ENCODE peak calls at places on chromosomes 13 and 19, in five cellular contexts. Z, P, K, F and E are unnamed samples.

GRCh38 chr19:53467138-53467502 is 413 bp upstream of the ZNF813 start:
- ATAC-seq in Z (no peak), P (peak; percentile 44), K (peak; percentile 66), F (peak; percentile 46), E (peak; percentile 37)

GRCh38 chr13:112782433-112783010 is 92.7 kb downstream of the ATP11A start:
- ATAC-seq in Z (no peak), P (peak; percentile 45), K (no peak), F (no peak), E (no peak)

GRCh38 chr13:113996081-113996911 is 22.4 kb upstream of the C13orf46 start:
- ATAC-seq in Z (no peak), P (no peak), K (peak; percentile 18), F (peak; percentile 21), E (no peak)

GRCh38 chr13:40452038-40452666 is 214.3 kb downstream of the FOXO1 start:
- ATAC-seq in Z (no peak), P (peak; percentile 80), K (no peak), F (peak; percentile 32), E (no peak)

GRCh38 chr13:111007209-111007608 is 92.3 kb upstream of the ANKRD10 start:
- ATAC-seq in Z (peak; percentile 70), P (no peak), K (no peak), F (peak; percentile 21), E (no peak)

GRCh38 chr13:32726374-32727037 is 140.3 kb downstream of the PDS5B start:
- ATAC-seq in Z (no peak), P (peak; percentile 49), K (no peak), F (no peak), E (no peak)

GRCh38 chr13:30905932-30906383 is at the start of gene MEDAG:
- ATAC-seq in Z (no peak), P (peak; percentile 94), K (no peak), F (no peak), E (peak; percentile 93)

GRCh38 chr13:113013878-113014751 is 45.1 kb downstream of the MCF2L start:
- ATAC-seq in Z (no peak), P (no peak), K (no peak), F (no peak), E (no peak)

GRCh38 chr19:47633996-47634395 is 25.1 kb downstream of the BICRA start:
- ATAC-seq in Z (no peak), P (no peak), K (no peak), F (no peak), E (no peak)

GRCh38 chr13:37074703-37075102 is 15.2 kb upstream of the SUPT20H start:
- ATAC-seq in Z (peak; percentile 57), P (no peak), K (no peak), F (peak; percentile 60), E (no peak)

GRCh38 chr19:2129022-2129421 is 22.3 kb downstream of the AP3D1 start:
- ATAC-seq in Z (no peak), P (no peak), K (no peak), F (no peak), E (no peak)

GRCh38 chr19:7385062-7385461 is 36.3 kb downstream of the ARHGEF18 start:
- ATAC-seq in Z (no peak), P (peak; percentile 25), K (no peak), F (no peak), E (no peak)

GRCh38 chr13:44758595-44759221 is 182.6 kb upstream of the TSC22D1 start:
- ATAC-seq in Z (no peak), P (peak; percentile 49), K (peak; percentile 22), F (peak; percentile 55), E (no peak)

GRCh38 chr13:46106839-46107371 is 2.1 kb upstream of the CPB2 start:
- ATAC-seq in Z (no peak), P (no peak), K (no peak), F (no peak), E (no peak)

GRCh38 chr13:20270163-20270865 is 38.2 kb upstream of the GJB6 start:
- ATAC-seq in Z (no peak), P (no peak), K (no peak), F (no peak), E (no peak)

DNA sequence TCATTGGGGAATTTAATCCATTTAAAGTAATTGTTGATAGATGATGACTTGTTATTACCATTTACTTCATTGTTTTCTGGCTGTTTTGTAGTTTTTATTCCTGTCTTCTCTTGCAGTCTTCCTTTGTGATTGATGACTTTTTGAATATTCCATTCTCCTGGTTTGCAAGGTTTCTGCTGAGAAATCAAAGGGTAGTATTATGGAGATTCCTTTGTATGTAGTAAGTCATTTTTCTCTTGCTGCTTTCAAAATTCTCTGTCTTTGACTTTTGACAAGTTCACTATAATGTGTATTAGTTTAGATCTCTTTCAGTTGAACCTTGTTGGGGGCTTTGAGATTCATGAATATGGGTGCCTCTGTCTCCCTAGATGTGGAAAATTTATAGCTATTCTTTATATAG is 6.0 kb downstream of the ZNF559 start:
- ATAC-seq in Z (no peak), P (no peak), K (no peak), F (no peak), E (no peak)
- H3K9me3 ChIP-seq in Z (peaks cover 1% of the 10 kb centered on the region), P (peaks cover 85% of the 10 kb centered on the region), K (peaks cover 74% of the 10 kb centered on the region), F (peaks cover 10% of the 10 kb centered on the region), E (peaks cover 4% of the 10 kb centered on the region)

DNA sequence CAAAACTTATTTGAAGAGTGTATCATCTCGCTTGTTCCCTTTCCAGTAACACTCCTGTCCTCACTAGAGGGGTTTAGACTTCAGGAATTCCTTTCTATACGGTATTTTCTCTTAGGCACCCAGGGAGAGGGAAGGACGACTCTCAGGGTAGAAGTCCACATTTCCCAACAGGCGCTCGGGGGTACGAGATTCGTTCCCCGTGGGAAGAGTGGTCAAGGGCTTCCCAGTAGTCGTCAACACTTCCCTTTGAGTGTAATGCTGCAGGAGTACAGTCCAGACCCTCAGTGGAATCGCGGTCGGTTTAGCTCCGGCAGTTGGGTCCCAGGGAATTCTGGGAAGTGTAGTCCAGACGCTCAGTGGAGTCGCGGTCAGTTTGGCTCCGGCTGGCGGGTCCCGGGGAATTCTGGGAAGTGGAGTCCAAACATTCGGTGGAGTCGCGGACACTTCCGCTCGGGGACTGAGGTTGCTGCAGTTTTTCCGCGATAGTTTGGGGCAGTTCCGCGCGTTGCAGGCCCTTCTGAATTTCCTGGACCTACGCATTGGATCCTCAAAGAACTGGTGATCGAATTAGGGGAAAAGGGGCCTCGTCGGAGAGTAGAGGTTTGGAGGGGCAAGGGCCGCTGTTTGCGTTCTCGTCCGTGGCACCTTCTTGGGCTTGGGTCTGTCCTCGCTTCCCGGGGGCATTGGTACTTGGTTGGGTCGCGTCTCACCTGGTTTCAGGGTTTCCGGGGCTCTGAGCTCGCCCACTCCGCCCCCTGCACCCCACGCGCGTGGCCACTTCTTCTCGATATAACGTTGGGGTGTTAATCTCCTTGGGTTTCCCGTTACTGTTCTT is at the start of gene ZNF224:
- ATAC-seq in Z (peak; percentile 98), P (peak; percentile 100), K (peak; percentile 99), F (peak; percentile 95), E (peak; percentile 99)
- TF ChIP-seq EP300 in Z (peak; percentile 63), P (no peak), K (peak; percentile 16), F (no peak), E (no peak)

DNA sequence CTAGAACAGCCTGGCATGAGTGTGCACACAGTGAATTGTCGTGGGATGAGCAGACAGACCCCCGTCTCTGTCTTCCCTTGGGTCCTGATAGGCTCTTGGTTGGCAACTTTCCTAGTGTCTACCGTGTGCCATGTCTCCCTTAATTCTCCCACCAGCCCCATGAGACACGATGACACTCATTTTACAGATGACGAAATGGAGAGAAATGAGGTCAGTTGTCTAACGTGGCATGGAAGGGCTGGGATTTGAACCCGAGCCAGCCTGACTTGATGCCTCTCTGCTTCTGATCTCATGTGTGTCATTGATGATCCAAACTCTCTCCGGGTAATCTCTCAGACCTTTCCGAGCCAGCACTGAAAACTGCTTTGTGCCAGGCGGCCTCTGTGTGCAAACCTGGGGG is 8.4 kb upstream of the KLK14 start:
- ATAC-seq in Z (peak; percentile 34), P (no peak), K (no peak), F (no peak), E (no peak)
- H3K27me3 ChIP-seq in Z (peaks cover 44% of the 10 kb centered on the region), P (no peaks in the 10 kb centered on the region), K (no peaks in the 10 kb centered on the region), F (no peaks in the 10 kb centered on the region), E (no peaks in the 10 kb centered on the region)

GRCh38 chr19:58084596-58085347 is 13.3 kb downstream of the ZSCAN18 start:
- ATAC-seq in Z (no peak), P (peak; percentile 21), K (no peak), F (no peak), E (no peak)
- H3K9me3 ChIP-seq in Z (no peaks in the 10 kb centered on the region), P (peaks cover 81% of the 10 kb centered on the region), K (peaks cover 88% of the 10 kb centered on the region), F (peaks cover 1% of the 10 kb centered on the region), E (peaks cover 94% of the 10 kb centered on the region)

DNA sequence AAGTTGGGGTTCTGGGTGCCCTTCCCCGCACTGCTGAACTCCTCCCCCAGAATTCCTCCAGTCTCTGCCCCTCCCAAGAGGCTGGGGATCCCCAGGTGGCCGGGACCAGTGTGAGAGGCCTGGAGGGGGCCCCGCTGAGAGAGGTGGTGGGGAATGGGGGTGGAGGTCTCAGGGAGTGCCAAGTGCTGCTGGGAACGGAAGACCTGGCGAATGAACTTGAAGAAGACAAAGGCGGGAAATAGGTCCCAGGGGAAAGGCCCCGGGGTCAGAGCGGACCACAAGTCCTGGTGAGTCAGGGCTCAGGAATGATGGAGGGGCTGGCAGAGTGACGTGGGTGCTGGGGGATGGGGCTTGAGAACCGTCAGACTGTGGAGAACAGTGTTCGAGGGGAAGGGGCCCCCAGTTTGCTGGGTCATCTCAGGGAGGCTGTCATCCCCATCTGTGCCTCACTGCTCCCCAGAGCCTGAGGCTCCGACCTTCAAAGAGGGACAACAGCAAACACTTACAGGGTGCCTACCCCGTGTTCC is 15.8 kb upstream of the SEMA6B start:
- ATAC-seq in Z (peak; percentile 23), P (peak; percentile 38), K (peak; percentile 20), F (peak; percentile 33), E (peak; percentile 71)
- TF ChIP-seq EP300 in Z (no peak), P (peak; percentile 67), K (peak; percentile 12), F (no peak), E (no peak)

DNA sequence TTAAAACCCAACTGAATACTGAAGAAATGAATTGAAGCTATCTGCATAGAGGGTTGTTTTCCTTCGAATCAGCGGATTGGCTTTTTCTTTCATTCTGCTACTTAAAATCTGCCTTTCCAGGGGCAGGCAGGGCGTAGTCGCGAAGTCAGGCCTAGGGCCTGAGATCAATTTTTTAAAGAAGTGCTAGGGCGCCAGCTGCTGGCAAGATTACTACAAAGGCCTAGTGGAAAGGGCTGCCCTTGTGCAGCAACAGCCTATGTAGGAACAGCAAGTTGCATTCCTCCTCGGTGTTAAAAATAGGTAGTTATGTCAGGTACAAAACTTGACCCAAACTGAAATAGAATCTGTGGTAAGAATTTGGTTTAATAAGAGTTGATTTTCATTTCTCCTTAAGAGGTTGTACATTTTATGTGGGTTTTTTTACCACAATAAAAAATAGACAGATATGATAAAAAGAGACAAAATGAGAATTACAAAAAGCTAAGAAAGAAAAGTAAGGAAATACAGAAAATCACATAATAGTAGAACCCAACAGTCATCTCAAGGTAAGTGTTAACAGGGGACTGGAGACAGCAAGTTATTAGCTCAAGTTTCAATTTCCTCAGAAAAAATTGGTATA is 9.5 kb upstream of the URAD start:
- ATAC-seq in Z (peak; percentile 97), P (peak; percentile 65), K (peak; percentile 94), F (peak; percentile 92), E (peak; percentile 36)
- H3K27me3 ChIP-seq in Z (peaks cover 12% of the 10 kb centered on the region), P (no peaks in the 10 kb centered on the region), K (no peaks in the 10 kb centered on the region), F (no peaks in the 10 kb centered on the region), E (no peaks in the 10 kb centered on the region)

DNA sequence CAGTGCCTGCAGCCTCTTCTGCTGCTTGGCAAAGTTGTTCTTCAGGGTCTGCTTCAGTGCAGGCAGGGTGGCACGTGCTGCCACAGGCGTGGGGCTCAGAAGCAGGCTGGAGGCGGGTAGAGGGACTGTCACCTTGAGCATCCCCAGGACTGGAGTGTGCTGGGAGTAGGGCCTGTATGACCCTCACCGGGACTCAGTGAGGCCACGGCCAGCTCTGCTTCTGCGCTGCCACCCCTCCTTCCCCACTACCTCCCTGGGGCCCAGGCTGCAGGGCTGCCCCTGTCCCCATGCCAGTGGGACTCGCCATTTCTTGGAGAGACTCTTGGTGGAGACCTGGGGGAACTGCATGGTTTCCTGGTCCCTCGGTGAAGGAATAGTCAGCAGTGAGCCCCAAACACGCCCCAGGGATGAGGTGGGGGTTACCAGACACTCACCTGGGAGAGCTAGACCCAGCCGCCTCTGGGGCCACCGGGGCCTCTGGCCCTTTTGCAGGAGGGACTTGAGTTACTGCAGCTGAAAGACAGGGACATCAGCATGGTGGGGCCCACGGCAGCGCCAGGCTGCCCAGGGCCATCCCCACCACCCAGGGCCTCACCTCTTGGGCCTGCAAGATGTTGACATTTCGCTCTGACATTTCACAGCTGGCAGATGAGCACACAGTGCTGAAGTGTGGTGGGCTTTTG is 29.9 kb downstream of the TUBA3C start:
- ATAC-seq in Z (no peak), P (no peak), K (no peak), F (no peak), E (no peak)
- H3K9me3 ChIP-seq in Z (no peaks in the 10 kb centered on the region), P (no peaks in the 10 kb centered on the region), K (peaks cover 8% of the 10 kb centered on the region), F (no peaks in the 10 kb centered on the region), E (no peaks in the 10 kb centered on the region)